ENCODE peak calls at places on chromosomes 7 and 10, in five cellular contexts. G is ELF-1, T is Caco-2, N is dermis blood vessel endothelial cell, K is HTR-8/SVneo. L is an unnamed sample.

GRCh38 chr10:35336084-35336831 is at the start of gene CCNY:
- DNase-seq in G (peak), T (peak), N (peak), K (peak), L (peak)

GRCh38 chr7:101524376-101524775 is 104.7 kb downstream of the MYL10 start:
- DNase-seq in G (no peak), T (no peak), N (no peak), K (no peak), L (no peak)

GRCh38 chr7:30911561-30911969 is at the start of gene AQP1:
- DNase-seq in G (peak), T (no peak), N (peak), K (no peak), L (no peak)

GRCh38 chr7:43517464-43517863 is 65.4 kb upstream of the STK17A start:
- DNase-seq in G (no peak), T (no peak), N (no peak), K (no peak), L (no peak)

GRCh38 chr7:38413784-38414183 is 140.3 kb upstream of the TARP start:
- DNase-seq in G (no peak), T (no peak), N (no peak), K (no peak), L (no peak)

GRCh38 chr7:150945853-150946825 is 32.0 kb downstream of the KCNH2 start:
- DNase-seq in G (no peak), T (no peak), N (no peak), K (no peak), L (no peak)

GRCh38 chr10:125094826-125095225 is 65.5 kb downstream of the CTBP2 start:
- DNase-seq in G (no peak), T (no peak), N (no peak), K (no peak), L (no peak)

GRCh38 chr7:31878875-31879274 is 191.3 kb downstream of the PDE1C start:
- DNase-seq in G (no peak), T (no peak), N (no peak), K (no peak), L (no peak)

L was measured in GM23338.